ENCODE peak calls at places on chromosomes 11 and 22, in seven cellular contexts. O, L, N, A, C, B and S are unnamed samples.
A peak's percentile ranks its signal among the peaks of the same experiment; 100 is the strongest.

GRCh38 chr22:39240841-39241631 is 3.7 kb downstream of the PDGFB start:
- DNase-seq in O (no peak), L (no peak), N (no peak), A (peak; percentile 38), C (peak; percentile 51), B (peak; percentile 50), S (no peak)

GRCh38 chr11:64765291-64765803 is 5.6 kb upstream of the PYGM start:
- DNase-seq in O (no peak), L (no peak), N (no peak), A (no peak), C (no peak), B (no peak), S (no peak)

GRCh38 chr11:77547863-77548551 is 41.7 kb upstream of the AQP11 start:
- DNase-seq in O (peak; percentile 76), L (peak; percentile 76), N (no peak), A (peak; percentile 28), C (no peak), B (peak; percentile 17), S (no peak)

GRCh38 chr11:44758996-44759395 is 32.2 kb downstream of the TSPAN18 start:
- DNase-seq in O (no peak), L (no peak), N (no peak), A (no peak), C (no peak), B (no peak), S (no peak)

GRCh38 chr11:9664276-9665171 is 647 bp downstream of the SWAP70 start:
- DNase-seq in O (peak; percentile 69), L (peak; percentile 61), N (peak; percentile 62), A (peak; percentile 41), C (no peak), B (no peak), S (no peak)

GRCh38 chr22:17477401-17477833 is 85.9 kb upstream of the SLC25A18 start:
- DNase-seq in O (no peak), L (no peak), N (no peak), A (no peak), C (no peak), B (no peak), S (no peak)

GRCh38 chr11:104893876-104894275 is 4.4 kb downstream of the CASP12 start:
- DNase-seq in O (no peak), L (no peak), N (no peak), A (no peak), C (no peak), B (no peak), S (no peak)

GRCh38 chr11:101707477-101707876 is 123.7 kb upstream of the TRPC6 start:
- DNase-seq in O (no peak), L (no peak), N (no peak), A (no peak), C (no peak), B (no peak), S (no peak)

GRCh38 chr22:19766506-19767426 is 6.2 kb downstream of the TBX1 start:
- DNase-seq in O (peak; percentile 34), L (peak; percentile 31), N (peak; percentile 43), A (peak; percentile 71), C (peak; percentile 12), B (peak; percentile 24), S (peak; percentile 46)

GRCh38 chr22:45584121-45584570 is 81.5 kb downstream of the FBLN1 start:
- DNase-seq in O (no peak), L (peak; percentile 76), N (no peak), A (no peak), C (no peak), B (no peak), S (no peak)

GRCh38 chr11:75164318-75164827 is 13.5 kb downstream of the SLCO2B1 start:
- DNase-seq in O (no peak), L (no peak), N (no peak), A (no peak), C (no peak), B (no peak), S (no peak)

GRCh38 chr11:124643605-124644425 is 21.2 kb downstream of the TBRG1 start:
- DNase-seq in O (no peak), L (peak; percentile 95), N (no peak), A (no peak), C (no peak), B (no peak), S (no peak)

GRCh38 chr11:73597340-73597955 is 464 bp downstream of the FAM168A start:
- DNase-seq in O (peak; percentile 5), L (no peak), N (no peak), A (peak; percentile 2), C (no peak), B (no peak), S (no peak)

GRCh38 chr22:30302810-30303138 is 13.5 kb upstream of the CASTOR1 start:
- DNase-seq in O (no peak), L (no peak), N (no peak), A (no peak), C (no peak), B (no peak), S (no peak)